ENCODE peak calls at places on chromosomes 1 and 21, in seven cellular contexts. P, U, S, G, F, Z and W are unnamed samples.
A peak's percentile ranks its signal among the peaks of the same experiment; 100 is the strongest.

GRCh38 chr1:245512181-245512888 is 357.6 kb downstream of the KIF26B start:
- DNase-seq in P (no peak), U (no peak), S (no peak), G (no peak), F (no peak), Z (no peak), W (no peak)

GRCh38 chr1:33753087-33753856 is 110.6 kb upstream of the HMGB4 start:
- DNase-seq in P (no peak), U (no peak), S (no peak), G (no peak), F (no peak), Z (no peak), W (no peak)

GRCh38 chr1:32817815-32818786 is 648 bp downstream of the S100PBP start:
- DNase-seq in P (peak; percentile 76), U (peak; percentile 69), S (peak; percentile 77), G (peak; percentile 32), F (peak; percentile 87), Z (peak; percentile 39), W (peak; percentile 67)

GRCh38 chr1:6889875-6890480 is 104.7 kb downstream of the CAMTA1 start:
- DNase-seq in P (no peak), U (no peak), S (peak; percentile 56), G (peak; percentile 44), F (peak; percentile 52), Z (peak; percentile 68), W (peak; percentile 68)

GRCh38 chr1:41479000-41479807 is 5.3 kb downstream of the EDN2 start:
- DNase-seq in P (no peak), U (peak; percentile 76), S (peak; percentile 62), G (no peak), F (peak; percentile 79), Z (peak; percentile 47), W (peak; percentile 90)

GRCh38 chr1:205588691-205589445 is 42.9 kb downstream of the ELK4 start:
- DNase-seq in P (no peak), U (no peak), S (no peak), G (no peak), F (no peak), Z (peak; percentile 74), W (peak; percentile 40)

GRCh38 chr1:224616761-224617409 is 768 bp downstream of the CNIH3 start:
- DNase-seq in P (no peak), U (no peak), S (no peak), G (no peak), F (no peak), Z (no peak), W (no peak)

GRCh38 chr1:75426688-75427087 is 184.2 kb downstream of the SLC44A5 start:
- DNase-seq in P (no peak), U (no peak), S (no peak), G (no peak), F (no peak), Z (no peak), W (no peak)

GRCh38 chr1:54649921-54650320 is 8.3 kb downstream of the MROH7 start:
- DNase-seq in P (no peak), U (no peak), S (no peak), G (no peak), F (no peak), Z (no peak), W (no peak)

GRCh38 chr1:19824541-19824940 is 9.5 kb upstream of the RNF186 start:
- DNase-seq in P (no peak), U (no peak), S (no peak), G (no peak), F (no peak), Z (peak; percentile 19), W (no peak)

GRCh38 chr1:206905295-206906164 is 8.3 kb downstream of the IL24 start:
- DNase-seq in P (no peak), U (no peak), S (no peak), G (peak; percentile 31), F (no peak), Z (peak; percentile 94), W (no peak)

GRCh38 chr1:185074307-185074706 is 28.9 kb downstream of the RNF2 start:
- DNase-seq in P (no peak), U (no peak), S (no peak), G (no peak), F (no peak), Z (peak; percentile 49), W (no peak)

DNA sequence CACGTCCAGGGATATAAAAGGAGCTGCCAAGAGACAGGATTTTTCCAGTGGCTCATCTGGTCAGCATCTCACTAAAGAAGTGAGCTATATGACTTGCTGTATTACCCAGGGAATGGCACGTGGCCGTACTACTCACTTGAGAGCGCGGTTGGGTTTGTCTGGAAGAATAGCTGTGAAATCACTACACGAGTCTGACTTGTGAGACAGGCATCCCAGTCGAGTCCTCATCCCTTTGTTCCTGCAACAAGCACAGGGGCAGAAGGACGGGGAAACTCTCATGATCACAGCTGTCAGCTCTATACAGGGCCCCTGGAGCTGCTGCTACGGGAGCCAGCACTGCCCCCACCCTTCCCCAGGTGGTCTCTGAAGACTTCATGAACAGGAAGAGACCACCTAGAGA is 17.7 kb downstream of the RGS8 start:
- DNase-seq in P (no peak), U (no peak), S (no peak), G (no peak), F (no peak), Z (peak; percentile 4), W (no peak)
- H3K4me1 ChIP-seq in P (no peaks in the 10 kb centered on the region), U (no peaks in the 10 kb centered on the region), S (no peaks in the 10 kb centered on the region), G (no peaks in the 10 kb centered on the region), F (no peaks in the 10 kb centered on the region), Z (no peaks in the 10 kb centered on the region), W (peaks cover 3% of the 10 kb centered on the region)

DNA sequence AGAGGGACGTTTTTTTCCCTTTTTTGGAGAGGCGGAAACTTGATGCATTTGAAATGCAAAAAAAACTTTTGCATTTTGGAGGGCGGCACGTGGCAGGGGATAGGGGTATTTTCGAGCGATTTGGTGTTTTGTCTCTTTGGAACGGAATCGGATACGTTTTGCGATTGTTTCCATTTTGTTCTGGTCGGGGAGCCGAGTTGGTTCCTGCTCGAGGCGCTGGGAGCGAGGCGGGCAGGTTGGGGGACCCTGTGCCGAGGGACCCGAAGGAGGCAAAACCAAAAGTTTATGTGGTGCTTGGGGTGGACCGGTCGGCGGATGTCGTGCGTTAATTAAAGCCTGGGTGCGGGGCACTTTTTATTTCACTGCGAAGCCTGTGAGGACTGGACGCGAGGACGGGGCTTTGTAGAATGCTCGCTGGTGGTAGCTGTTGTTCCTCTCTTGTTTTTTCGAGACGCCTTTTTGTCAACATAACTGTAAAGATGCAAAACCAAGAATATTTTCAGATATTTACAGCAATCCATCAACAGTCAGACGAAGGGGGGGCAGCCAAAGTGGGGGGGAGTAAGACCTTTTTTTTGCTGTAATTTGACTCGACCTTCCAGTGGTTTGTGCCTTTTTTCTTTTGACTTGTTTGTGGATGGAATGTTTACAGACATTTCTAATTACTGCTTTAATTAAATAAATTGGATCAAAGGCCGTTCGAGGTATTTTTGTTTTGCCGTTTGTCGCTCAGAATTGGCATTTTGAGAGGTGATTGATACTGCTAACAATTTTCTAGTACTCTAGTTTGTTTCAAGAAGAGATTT is 1.0 kb downstream of the H3-3A start:
- DNase-seq in P (peak; percentile 58), U (peak; percentile 55), S (peak; percentile 65), G (no peak), F (peak; percentile 37), Z (peak; percentile 28), W (peak; percentile 77)
- TF ChIP-seq POLR2A in P (no peak), U (no peak), S (no peak), G (no peak), F (no peak), Z (no peak), W (no peak)

DNA sequence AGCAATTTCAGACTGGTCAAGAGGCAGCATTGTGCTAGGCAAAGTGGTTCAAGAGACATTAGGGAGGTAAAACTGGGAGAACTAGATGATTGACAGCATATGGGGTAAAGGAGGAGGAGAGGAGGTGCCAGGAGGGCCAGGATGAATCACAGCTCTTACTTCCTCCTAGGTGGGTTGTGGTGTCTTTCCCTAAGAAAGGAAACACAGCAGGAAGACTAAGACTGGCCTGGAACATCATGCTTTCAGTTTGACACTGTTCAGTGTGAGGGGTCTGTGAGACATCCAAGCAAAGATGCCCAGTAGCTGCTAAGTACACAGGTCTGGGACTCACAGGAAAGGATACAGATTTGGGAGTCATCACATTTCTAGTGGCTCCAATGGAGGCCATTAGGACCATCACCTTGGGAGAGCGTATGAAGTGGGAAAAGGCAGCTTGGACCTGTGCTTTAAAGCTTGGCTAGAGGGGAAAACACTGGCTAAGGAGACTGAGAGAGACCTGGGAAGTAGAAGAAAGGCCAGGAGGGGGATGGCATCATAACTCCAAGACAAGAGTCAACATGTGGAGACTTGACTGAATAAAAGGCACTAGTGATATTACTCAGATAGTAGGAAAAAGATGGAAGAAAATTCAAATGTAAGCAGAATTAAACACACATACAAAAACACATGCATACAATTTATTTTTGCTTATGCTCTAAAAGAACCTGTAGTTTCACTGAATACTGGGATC is 17.3 kb downstream of the CD58 start:
- DNase-seq in P (no peak), U (no peak), S (no peak), G (peak; percentile 33), F (no peak), Z (no peak), W (no peak)
- H3K27ac ChIP-seq in P (no peak overlapping the region), U (no peak overlapping the region), S (no peak overlapping the region), G (peak overlapping the region; percentile 14), F (no peak overlapping the region), Z (no peak overlapping the region), W (no peak overlapping the region)

GRCh38 chr21:33025471-33026298 is at the start of gene OLIG2:
- DNase-seq in P (no peak), U (no peak), S (no peak), G (no peak), F (no peak), Z (peak; percentile 16), W (no peak)
- H3K4me1 ChIP-seq in P (peaks cover 5% of the 10 kb centered on the region), U (no peaks in the 10 kb centered on the region), S (peaks cover 2% of the 10 kb centered on the region), G (no peaks in the 10 kb centered on the region), F (no peaks in the 10 kb centered on the region), Z (no peaks in the 10 kb centered on the region), W (peaks cover 17% of the 10 kb centered on the region)

GRCh38 chr1:37859507-37860345 is at the start of gene MTF1:
- DNase-seq in P (peak; percentile 96), U (peak; percentile 97), S (peak; percentile 97), G (peak; percentile 93), F (peak; percentile 99), Z (peak; percentile 95), W (peak; percentile 98)
- TF ChIP-seq POLR2A in P (peak; percentile 72), U (peak; percentile 84), S (peak; percentile 84), G (no peak), F (peak; percentile 87), Z (peak; percentile 70), W (peak; percentile 41)